ENCODE peak calls at places on chromosome 7, in five cellular contexts. V is activated effector memory CD4-positive, alpha-beta T cell treated with Interleukin-2 at 50 U/mL for 16 hours; D is NCI-H1930; C is LHCN-M2; P is ACHN. U is an unnamed sample.

GRCh38 chr7:108046952-108047506 is 44.1 kb upstream of the LAMB1 start:
- DNase-seq in V (no peak), D (no peak), C (no peak), P (no peak), U (no peak)

GRCh38 chr7:158295966-158296797 is 291.4 kb downstream of the PTPRN2 start:
- DNase-seq in V (no peak), D (no peak), C (no peak), P (no peak), U (no peak)

GRCh38 chr7:98831641-98832221 is 38.1 kb downstream of the TMEM130 start:
- DNase-seq in V (no peak), D (peak), C (peak), P (peak), U (peak)

GRCh38 chr7:17403996-17404395 is 105.5 kb downstream of the AHR start:
- DNase-seq in V (no peak), D (no peak), C (no peak), P (no peak), U (no peak)

GRCh38 chr7:121011401-121011800 is 22.9 kb downstream of the CPED1 start:
- DNase-seq in V (no peak), D (no peak), C (no peak), P (no peak), U (no peak)

GRCh38 chr7:36591643-36592042 is 132.7 kb downstream of the AOAH start:
- DNase-seq in V (no peak), D (no peak), C (no peak), P (no peak), U (no peak)

GRCh38 chr7:112989531-112989930 is 97.1 kb downstream of the GPR85 start:
- DNase-seq in V (no peak), D (no peak), C (no peak), P (no peak), U (no peak)

GRCh38 chr7:44853391-44853790 is 5.5 kb upstream of the H2AZ2 start:
- DNase-seq in V (no peak), D (no peak), C (no peak), P (no peak), U (no peak)

GRCh38 chr7:81944103-81944502 is 174.3 kb upstream of the HGF start:
- DNase-seq in V (no peak), D (no peak), C (no peak), P (no peak), U (peak)

GRCh38 chr7:2261611-2262010 is 19.6 kb downstream of the NUDT1 start:
- DNase-seq in V (no peak), D (no peak), C (no peak), P (no peak), U (no peak)

GRCh38 chr7:138499340-138499739 is 39.3 kb downstream of the TRIM24 start:
- DNase-seq in V (no peak), D (no peak), C (no peak), P (no peak), U (peak)

GRCh38 chr7:1693991-1694524 is 24.0 kb downstream of the ELFN1 start:
- DNase-seq in V (no peak), D (no peak), C (peak), P (peak), U (no peak)

GRCh38 chr7:7920481-7920880 is 48.1 kb upstream of the GLCCI1 start:
- DNase-seq in V (no peak), D (no peak), C (no peak), P (peak), U (no peak)

GRCh38 chr7:132580277-132580676 is 4.0 kb upstream of the PLXNA4 start:
- DNase-seq in V (no peak), D (no peak), C (no peak), P (peak), U (peak)

GRCh38 chr7:90262438-90262837 is 17.5 kb downstream of the CFAP69 start:
- DNase-seq in V (no peak), D (peak), C (peak), P (peak), U (peak)

GRCh38 chr7:74482629-74483401 is 29.1 kb downstream of the GTF2IRD1 start:
- DNase-seq in V (no peak), D (no peak), C (peak), P (peak), U (no peak)

GRCh38 chr7:157404845-157405481 is 68.2 kb downstream of the DNAJB6 start:
- DNase-seq in V (no peak), D (no peak), C (peak), P (no peak), U (no peak)

GRCh38 chr7:2661096-2661449 is 26.9 kb upstream of the AMZ1 start:
- DNase-seq in V (no peak), D (no peak), C (no peak), P (no peak), U (no peak)

GRCh38 chr7:7439564-7439963 is 96.1 kb downstream of the COL28A1 start:
- DNase-seq in V (no peak), D (no peak), C (peak), P (no peak), U (no peak)

GRCh38 chr7:155258233-155258575 is 39.5 kb upstream of the INSIG1 start:
- DNase-seq in V (no peak), D (no peak), C (peak), P (peak), U (no peak)

GRCh38 chr7:46290374-46291061 is 369.4 kb upstream of the IGFBP3 start:
- DNase-seq in V (no peak), D (no peak), C (no peak), P (no peak), U (no peak)

GRCh38 chr7:91514591-91514990 is 250.4 kb downstream of the FZD1 start:
- DNase-seq in V (no peak), D (no peak), C (no peak), P (no peak), U (no peak)

GRCh38 chr7:1010226-1010625 is 27.2 kb downstream of the CYP2W1 start:
- DNase-seq in V (no peak), D (no peak), C (no peak), P (no peak), U (no peak)

GRCh38 chr7:68238204-68238805 is 1241.7 kb downstream of the TYW1 start:
- DNase-seq in V (no peak), D (no peak), C (no peak), P (no peak), U (no peak)

GRCh38 chr7:18356195-18356645 is 139.3 kb upstream of the HDAC9 start:
- DNase-seq in V (no peak), D (no peak), C (peak), P (peak), U (peak)

GRCh38 chr7:92608380-92609322 is 18.5 kb upstream of the FAM133B start:
- DNase-seq in V (no peak), D (no peak), C (no peak), P (peak), U (peak)

GRCh38 chr7:154387252-154387651 is 335.1 kb downstream of the DPP6 start:
- DNase-seq in V (no peak), D (no peak), C (no peak), P (no peak), U (no peak)

GRCh38 chr7:142066536-142066935 is 45.0 kb upstream of the MGAM2 start:
- DNase-seq in V (no peak), D (no peak), C (no peak), P (no peak), U (no peak)

GRCh38 chr7:132200141-132200540 is 376.1 kb downstream of the PLXNA4 start:
- DNase-seq in V (no peak), D (no peak), C (no peak), P (no peak), U (no peak)

GRCh38 chr7:46576950-46577349 is 655.9 kb upstream of the IGFBP3 start:
- DNase-seq in V (no peak), D (no peak), C (no peak), P (no peak), U (no peak)

GRCh38 chr7:20323587-20323986 is 7.1 kb upstream of the ITGB8 start:
- DNase-seq in V (no peak), D (no peak), C (no peak), P (no peak), U (no peak)

GRCh38 chr7:130982160-130982638 is 248.2 kb upstream of the KLF14 start:
- DNase-seq in V (no peak), D (peak), C (peak), P (peak), U (peak)

GRCh38 chr7:98955992-98956391 is 77.7 kb downstream of the TRRAP start:
- DNase-seq in V (no peak), D (no peak), C (no peak), P (no peak), U (no peak)

GRCh38 chr7:117907058-117907633 is 33.9 kb upstream of the CTTNBP2 start:
- DNase-seq in V (no peak), D (no peak), C (no peak), P (no peak), U (peak)

GRCh38 chr7:21377545-21377944 is 50.3 kb upstream of the SP4 start:
- DNase-seq in V (no peak), D (no peak), C (no peak), P (peak), U (no peak)

GRCh38 chr7:38280707-38281106 is 7.3 kb upstream of the TARP start:
- DNase-seq in V (no peak), D (no peak), C (no peak), P (no peak), U (no peak)

GRCh38 chr7:125892434-125892833 is 962.8 kb upstream of the POT1 start:
- DNase-seq in V (no peak), D (no peak), C (no peak), P (no peak), U (peak)

GRCh38 chr7:1669954-1670893 is at the start of gene ELFN1:
- DNase-seq in V (no peak), D (no peak), C (no peak), P (no peak), U (peak)

GRCh38 chr7:77217474-77218185 is 18.0 kb upstream of the FGL2 start:
- DNase-seq in V (no peak), D (no peak), C (no peak), P (no peak), U (no peak)

U was measured in NCI-H82.